ENCODE peak calls at places on chromosomes 11 and 22, in four cellular contexts. T is GM10248, O is neural crest cell, X is HFFc6. B is an unnamed sample.

GRCh38 chr11:93526691-93527583 is 16.3 kb downstream of the SMCO4 start:
- DNase-seq in T (no peak), O (no peak), X (no peak), B (no peak)

GRCh38 chr22:37431811-37432707 is 4.8 kb upstream of the ELFN2 start:
- DNase-seq in T (no peak), O (no peak), X (peak; percentile 99), B (peak; percentile 96)

GRCh38 chr11:128845334-128845780 is 21.7 kb downstream of the KCNJ1 start:
- DNase-seq in T (no peak), O (no peak), X (no peak), B (no peak)

GRCh38 chr11:128868851-128869671 is 2.0 kb upstream of the KCNJ1 start:
- DNase-seq in T (no peak), O (no peak), X (no peak), B (no peak)

GRCh38 chr11:75786101-75786736 is 17.6 kb downstream of the DGAT2 start:
- DNase-seq in T (peak; percentile 65), O (no peak), X (no peak), B (no peak)

GRCh38 chr11:6647282-6647679 is 8.3 kb downstream of the DCHS1 start:
- DNase-seq in T (no peak), O (no peak), X (peak; percentile 43), B (no peak)

GRCh38 chr22:23385301-23386244 is 194.5 kb downstream of the IGLL1 start:
- DNase-seq in T (peak; percentile 92), O (peak; percentile 93), X (peak; percentile 63), B (peak; percentile 39)

GRCh38 chr11:116504541-116505149 is 268.1 kb downstream of the BUD13 start:
- DNase-seq in T (no peak), O (no peak), X (no peak), B (no peak)

GRCh38 chr22:37193629-37194191 is 5.7 kb upstream of the C1QTNF6 start:
- DNase-seq in T (no peak), O (no peak), X (peak; percentile 49), B (peak; percentile 67)

GRCh38 chr22:45036154-45036553 is 26.3 kb upstream of the PHF21B start:
- DNase-seq in T (no peak), O (no peak), X (no peak), B (no peak)

B was measured in A172.